ENCODE peak calls at places on chromosomes 11 and 22, in five cellular contexts. R, F, P, B and E are unnamed samples.

GRCh38 chr11:119689318-119689717 is 39.7 kb downstream of the NECTIN1 start:
- DNase-seq in R (no peak), F (no peak), P (no peak), B (no peak), E (no peak)

GRCh38 chr11:64891215-64891848 is 12.9 kb upstream of the EHD1 start:
- DNase-seq in R (no peak), F (no peak), P (no peak), B (no peak), E (no peak)

GRCh38 chr22:24428751-24429410 is 1.5 kb downstream of the ADORA2A start:
- DNase-seq in R (no peak), F (no peak), P (no peak), B (no peak), E (no peak)

GRCh38 chr22:19231986-19232385 is 53.5 kb upstream of the SLC25A1 start:
- DNase-seq in R (no peak), F (no peak), P (no peak), B (no peak), E (no peak)

GRCh38 chr11:70535191-70535971 is 137.1 kb downstream of the CTTN start:
- DNase-seq in R (no peak), F (no peak), P (peak), B (no peak), E (no peak)

GRCh38 chr22:29517215-29517908 is 36.2 kb downstream of the THOC5 start:
- DNase-seq in R (no peak), F (no peak), P (no peak), B (no peak), E (no peak)

GRCh38 chr11:62141111-62142042 is 17.6 kb downstream of the INCENP start:
- DNase-seq in R (no peak), F (no peak), P (peak), B (no peak), E (no peak)

GRCh38 chr11:96075532-96075959 is 151.6 kb upstream of the MTMR2 start:
- DNase-seq in R (no peak), F (peak), P (no peak), B (no peak), E (no peak)

GRCh38 chr11:85694385-85694980 is 8.5 kb upstream of the CCDC89 start:
- DNase-seq in R (no peak), F (peak), P (no peak), B (no peak), E (peak)

GRCh38 chr22:46070722-46071450 is 79.4 kb upstream of the PPARA start:
- DNase-seq in R (no peak), F (peak), P (peak), B (no peak), E (peak)

GRCh38 chr11:61609970-61610347 is 29.1 kb upstream of the SYT7 start:
- DNase-seq in R (no peak), F (peak), P (peak), B (no peak), E (no peak)

GRCh38 chr11:126165366-126166156 is 45.9 kb downstream of the RPUSD4 start:
- DNase-seq in R (no peak), F (no peak), P (no peak), B (no peak), E (no peak)

GRCh38 chr11:74316772-74317505 is 5.5 kb upstream of the P4HA3 start:
- DNase-seq in R (no peak), F (no peak), P (no peak), B (no peak), E (no peak)

GRCh38 chr11:117002639-117003305 is 95.5 kb downstream of the SIK3 start:
- DNase-seq in R (no peak), F (peak), P (no peak), B (no peak), E (no peak)

GRCh38 chr11:95556342-95557151 is 233.0 kb downstream of the FAM76B start:
- DNase-seq in R (peak), F (no peak), P (no peak), B (no peak), E (peak)

GRCh38 chr11:1262172-1263006 is 39.5 kb downstream of the MUC5B start:
- DNase-seq in R (peak), F (peak), P (peak), B (peak), E (peak)

DNA sequence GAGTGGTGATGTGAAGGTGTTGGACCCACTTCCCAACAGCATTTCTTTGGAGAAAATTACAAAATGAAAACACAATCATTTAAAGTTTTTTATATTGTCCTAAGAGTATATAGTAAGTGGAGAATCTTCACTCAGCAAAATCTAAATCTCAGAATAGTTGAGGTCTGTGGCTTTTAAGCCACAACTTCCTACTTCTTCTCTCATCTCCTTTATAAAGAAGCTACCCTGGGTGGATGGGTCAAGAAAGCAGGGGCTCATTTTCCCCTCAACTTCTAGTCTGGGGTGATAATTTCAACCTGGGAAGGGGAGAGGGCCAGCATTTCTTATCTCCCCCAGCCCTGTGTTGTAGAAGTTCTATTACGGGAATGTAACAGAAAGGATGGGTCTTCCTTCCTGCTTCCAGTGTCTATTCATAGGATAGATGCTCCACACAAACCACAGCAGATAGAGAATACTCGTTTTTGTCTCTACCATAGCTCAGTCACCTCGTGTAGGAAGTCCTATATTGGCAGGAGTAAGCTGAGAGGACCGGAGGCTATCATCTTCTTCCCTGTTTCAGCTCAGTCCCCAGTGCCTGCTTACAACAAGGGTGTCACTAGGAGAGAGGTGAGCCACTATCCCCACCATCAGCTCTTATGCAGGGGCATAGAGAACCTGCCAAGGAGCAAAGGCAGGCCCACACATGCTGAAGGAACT is 341.5 kb downstream of the CASP12 start:
- DNase-seq in R (no peak), F (no peak), P (no peak), B (no peak), E (no peak)
- H2BK12ac ChIP-seq in R (no peak), F (no peak), P (no peak), B (no peak), E (no peak)

DNA sequence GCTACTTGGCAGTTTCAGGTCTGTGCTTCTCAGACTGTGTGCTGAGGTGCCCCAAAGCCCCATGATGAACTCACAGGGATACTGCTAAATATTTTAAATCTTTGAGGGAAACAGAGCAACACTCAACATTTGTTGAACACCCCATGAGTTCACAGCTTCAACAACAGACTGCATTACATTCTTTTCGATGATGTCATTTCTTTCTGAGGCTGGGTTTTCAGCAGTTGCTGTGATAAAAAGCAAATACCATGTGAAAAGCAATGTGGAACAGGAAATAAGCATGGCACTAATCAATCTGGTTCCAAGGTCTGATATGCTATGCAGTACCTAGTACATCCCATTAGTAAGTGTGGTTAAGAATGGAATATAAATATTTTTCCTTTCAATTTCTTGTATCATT is 82.7 kb downstream of the RPL27A start:
- DNase-seq in R (no peak), F (peak), P (no peak), B (no peak), E (peak)
- H2BK12ac ChIP-seq in R (no peak), F (no peak), P (no peak), B (no peak), E (no peak)

GRCh38 chr22:48493733-48494132 is 1333.9 kb downstream of the BRD1 start:
- DNase-seq in R (no peak), F (no peak), P (peak), B (no peak), E (no peak)
- H2BK12ac ChIP-seq in R (no peak), F (no peak), P (no peak), B (no peak), E (no peak)

DNA sequence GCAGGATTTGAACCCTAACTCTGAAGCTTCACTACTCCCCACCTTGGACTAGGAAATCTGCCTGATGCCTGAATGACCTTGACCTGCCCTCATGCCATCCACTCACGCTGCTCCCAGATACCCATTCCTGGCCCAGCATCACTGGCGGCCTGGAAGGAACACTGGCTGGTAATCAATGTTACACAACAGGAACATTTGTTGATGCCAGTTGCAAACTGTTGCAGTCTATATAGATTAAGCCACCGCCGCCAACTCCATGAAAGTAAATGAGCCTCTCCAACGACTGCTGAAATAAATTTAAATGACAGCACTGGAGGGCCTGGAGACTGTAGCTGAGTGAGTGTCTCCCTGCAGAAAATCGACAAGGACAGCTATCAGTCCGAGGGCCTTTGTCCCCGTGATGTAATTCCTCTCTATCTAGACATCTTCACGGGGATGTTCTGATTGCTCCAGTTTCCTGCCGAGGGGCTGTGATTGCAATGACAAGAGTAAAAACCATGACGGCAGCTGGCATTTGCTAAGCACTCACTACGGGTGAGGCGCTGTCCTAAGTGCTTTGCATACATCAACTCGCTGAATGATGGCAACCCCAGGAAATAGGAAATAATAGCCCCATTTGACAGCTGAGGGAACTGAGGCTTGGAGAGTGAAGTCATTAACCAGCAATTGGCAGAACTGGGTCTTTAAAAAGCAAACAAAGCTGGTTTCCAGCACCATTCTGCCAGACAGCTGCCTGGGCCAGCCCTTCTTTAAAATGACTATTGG is 120.4 kb downstream of the SEZ6L start:
- DNase-seq in R (no peak), F (peak), P (no peak), B (no peak), E (no peak)
- H2BK12ac ChIP-seq in R (no peak), F (no peak), P (no peak), B (no peak), E (no peak)

DNA sequence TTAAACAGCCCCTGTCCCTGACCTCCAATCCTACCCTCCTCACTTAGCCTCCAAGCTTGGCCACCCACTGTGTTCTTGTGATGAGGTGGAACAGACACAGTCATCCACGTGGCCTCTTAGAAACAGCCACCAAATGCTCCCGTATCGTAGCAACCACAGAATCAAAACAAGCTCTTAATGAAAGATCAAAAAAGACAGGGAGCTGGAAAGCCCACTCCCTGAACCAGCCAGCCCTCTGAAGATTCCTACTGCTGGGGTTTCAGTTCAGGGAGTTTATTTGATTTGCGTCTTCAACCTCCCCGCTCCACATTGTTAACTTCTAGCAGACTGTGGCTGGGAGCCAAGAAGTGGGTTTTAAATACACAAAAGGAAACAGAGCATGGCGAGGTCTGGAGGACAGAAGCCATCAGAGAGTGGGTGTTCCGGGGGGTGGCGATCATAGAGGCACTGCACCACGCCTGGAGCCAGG is 88.9 kb upstream of the GRK3 start:
- DNase-seq in R (no peak), F (no peak), P (no peak), B (no peak), E (peak)
- H2BK12ac ChIP-seq in R (no peak), F (no peak), P (no peak), B (no peak), E (no peak)

DNA sequence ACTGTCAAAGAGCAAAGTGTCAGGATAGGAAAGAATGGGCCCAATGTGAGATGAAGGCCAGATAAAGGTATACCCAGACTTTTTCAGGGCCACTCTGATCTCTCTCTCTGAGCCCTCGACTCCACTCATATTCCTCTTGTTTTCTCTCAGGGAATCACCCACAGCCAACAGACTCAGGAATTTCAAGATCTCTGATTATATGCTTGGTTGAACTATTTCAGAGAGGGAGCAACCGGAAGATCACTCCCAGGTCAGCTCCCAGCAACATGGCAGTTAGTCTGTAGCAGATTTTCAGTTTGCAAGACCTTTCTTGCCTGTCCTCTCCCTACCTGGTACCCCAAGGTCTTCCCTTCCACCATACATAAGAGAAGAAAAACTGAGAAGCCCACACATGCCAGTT is 102.5 kb downstream of the C11orf58 start:
- DNase-seq in R (no peak), F (no peak), P (no peak), B (no peak), E (no peak)
- H2BK12ac ChIP-seq in R (no peak), F (no peak), P (no peak), B (no peak), E (no peak)

DNA sequence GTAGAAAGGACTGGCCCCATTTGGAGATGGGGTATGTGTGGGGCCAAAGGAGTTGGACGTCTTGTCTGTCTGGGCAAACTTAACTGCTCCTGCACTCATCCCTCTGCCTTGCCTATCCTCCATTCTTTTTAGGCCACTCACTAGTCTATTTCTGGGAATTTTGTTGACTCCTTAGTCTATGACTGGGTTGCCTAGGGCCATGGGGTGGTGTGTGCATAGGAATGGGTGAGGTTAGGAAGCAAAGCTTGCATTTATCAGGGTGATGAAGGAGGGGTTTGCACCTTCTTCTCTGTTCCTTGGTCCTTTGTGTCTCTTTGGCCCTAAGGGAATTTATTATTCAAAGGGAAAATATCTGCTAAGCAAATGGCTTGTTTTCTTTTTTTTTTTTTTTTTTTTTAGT is 80.9 kb upstream of the OR9Q1 start:
- DNase-seq in R (no peak), F (peak), P (no peak), B (no peak), E (no peak)
- H2BK12ac ChIP-seq in R (no peak), F (no peak), P (no peak), B (no peak), E (no peak)

GRCh38 chr11:87372068-87372467 is 334.3 kb downstream of the TMEM135 start:
- DNase-seq in R (no peak), F (no peak), P (no peak), B (no peak), E (no peak)
- H2BK12ac ChIP-seq in R (no peak), F (no peak), P (no peak), B (no peak), E (no peak)

DNA sequence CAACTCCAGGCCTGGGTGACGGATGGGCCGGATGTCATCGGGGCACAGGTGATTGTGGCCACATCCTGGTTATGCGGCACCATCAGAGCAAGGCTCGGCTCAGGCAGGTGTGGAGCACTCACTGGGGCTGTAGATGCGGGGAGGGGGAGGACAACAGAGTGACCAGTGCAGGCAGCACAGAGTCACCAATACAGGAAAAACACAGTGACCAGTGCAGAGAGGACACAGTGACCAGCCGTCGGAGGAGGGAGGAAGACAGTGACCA is 209.1 kb downstream of the BRD1 start:
- DNase-seq in R (no peak), F (no peak), P (no peak), B (no peak), E (no peak)
- H2BK12ac ChIP-seq in R (peak), F (no peak), P (no peak), B (no peak), E (no peak)